ENCODE peak calls at places on chromosomes 7 and 10, in five cellular contexts. D, S, V, K and Q are unnamed samples. For H3K4me1, the result is how much of the 10 kb centered on the place peaks cover.

GRCh38 chr10:124722812-124723783 is 21.1 kb downstream of the FAM53B start:
- DNase-seq in V (no peak), K (no peak), S (no peak), D (no peak), Q (no peak)

GRCh38 chr7:159084069-159084801 is 60.4 kb downstream of the VIPR2 start:
- DNase-seq in S (no peak), K (no peak), D (no peak), V (peak), Q (no peak)

GRCh38 chr10:35011771-35012191 is 78.4 kb downstream of the CUL2 start:
- DNase-seq in S (no peak), D (no peak), V (no peak), K (no peak), Q (no peak)

GRCh38 chr10:77479586-77479985 is 158.0 kb downstream of the KCNMA1 start:
- DNase-seq in V (no peak), K (no peak), S (no peak), D (no peak), Q (no peak)

GRCh38 chr10:132478341-132479023 is 59.1 kb upstream of the INPP5A start:
- DNase-seq in D (no peak), V (no peak), K (no peak), S (no peak), Q (no peak)

GRCh38 chr10:86413046-86413728 is 46.6 kb upstream of the GRID1 start:
- DNase-seq in S (no peak), K (no peak), V (no peak), D (no peak), Q (no peak)

GRCh38 chr10:34249634-34250033 is 565.5 kb downstream of the PARD3 start:
- DNase-seq in S (peak), K (peak), V (peak), D (no peak), Q (no peak)

GRCh38 chr7:19442016-19442785 is 266.6 kb downstream of the POLR1F start:
- DNase-seq in D (no peak), S (no peak), V (peak), K (peak), Q (no peak)

GRCh38 chr10:11946652-11947051 is 96.0 kb downstream of the UPF2 start:
- DNase-seq in V (no peak), D (no peak), S (no peak), K (no peak), Q (no peak)

GRCh38 chr7:111540199-111540815 is 22.0 kb downstream of the IMMP2L start:
- DNase-seq in S (no peak), D (no peak), K (no peak), V (no peak), Q (no peak)

GRCh38 chr7:25949672-25950487 is 202.1 kb upstream of the NFE2L3 start:
- DNase-seq in D (no peak), V (peak), S (peak), K (no peak), Q (peak)

GRCh38 chr7:24141876-24142509 is 142.0 kb upstream of the NPY start:
- DNase-seq in D (no peak), K (no peak), S (no peak), V (no peak), Q (no peak)

GRCh38 chr10:62959553-62959952 is 143.4 kb upstream of the EGR2 start:
- DNase-seq in D (no peak), V (no peak), S (no peak), K (no peak), Q (no peak)

GRCh38 chr10:35912615-35913170 is 270.6 kb upstream of the FZD8 start:
- DNase-seq in S (no peak), V (no peak), D (no peak), K (no peak), Q (no peak)

GRCh38 chr10:73211106-73211811 is 35.8 kb downstream of the DNAJC9 start:
- DNase-seq in D (no peak), S (no peak), K (no peak), V (no peak), Q (no peak)

GRCh38 chr7:113519447-113519846 is 399.4 kb downstream of the PPP1R3A start:
- DNase-seq in V (no peak), D (no peak), S (no peak), K (no peak), Q (no peak)

DNA sequence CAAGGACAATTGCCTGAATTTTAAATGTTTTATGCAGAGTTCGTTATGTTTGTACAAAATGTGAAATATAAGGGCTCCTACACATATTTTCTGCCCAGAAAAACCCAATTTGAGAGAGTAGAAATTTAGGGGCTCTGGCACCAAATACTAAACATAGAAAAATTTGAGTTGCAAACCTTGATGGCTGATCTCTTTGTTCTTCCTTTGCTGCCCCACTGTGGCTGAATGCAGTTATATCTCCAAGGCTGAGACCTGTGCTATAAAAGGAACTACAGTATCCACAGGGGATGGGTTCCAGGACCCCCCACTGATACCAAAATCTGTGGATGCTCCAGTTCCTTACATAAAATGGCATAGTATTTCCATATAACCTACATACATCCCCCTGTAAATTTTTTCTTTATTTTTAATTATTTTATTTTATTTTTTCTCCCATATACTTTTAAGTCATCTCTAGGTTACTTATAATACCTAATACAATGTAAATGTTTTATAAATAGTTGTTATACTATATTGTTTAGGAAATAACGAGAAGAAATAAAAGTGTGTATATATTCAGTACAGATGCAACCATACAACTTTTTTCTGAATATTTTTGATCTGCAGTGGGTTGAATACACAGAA is 22.5 kb downstream of the CFAP43 start:
- DNase-seq in V (peak), K (peak), S (peak), D (no peak), Q (peak)
- TF ChIP-seq CTCF in V (peak), K (peak), S (peak), D (peak), Q (peak)

DNA sequence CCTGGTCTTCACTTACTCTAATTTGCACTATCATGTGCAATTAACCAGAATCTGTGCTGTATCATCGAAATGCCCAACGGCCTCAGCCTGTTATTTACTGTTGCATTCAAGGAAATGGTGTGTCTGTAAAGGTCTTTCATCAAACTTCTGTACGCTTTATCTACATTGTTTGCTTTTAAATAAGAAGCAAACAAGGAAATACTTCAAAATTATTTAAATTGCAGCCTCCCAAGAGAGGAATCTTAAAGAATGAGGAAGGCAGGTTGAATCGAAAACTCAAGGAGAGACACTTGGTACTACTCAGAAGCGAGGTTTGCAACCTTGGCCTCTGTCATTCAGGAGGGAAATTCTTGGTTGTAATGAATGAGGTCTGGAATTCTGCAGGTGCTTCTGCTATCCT is 40.7 kb downstream of the MGAM start:
- DNase-seq in D (no peak), S (no peak), V (no peak), K (peak), Q (no peak)
- H3K4me1 ChIP-seq in D (under half), S (under half), V (under half), K (under half), Q (under half)

DNA sequence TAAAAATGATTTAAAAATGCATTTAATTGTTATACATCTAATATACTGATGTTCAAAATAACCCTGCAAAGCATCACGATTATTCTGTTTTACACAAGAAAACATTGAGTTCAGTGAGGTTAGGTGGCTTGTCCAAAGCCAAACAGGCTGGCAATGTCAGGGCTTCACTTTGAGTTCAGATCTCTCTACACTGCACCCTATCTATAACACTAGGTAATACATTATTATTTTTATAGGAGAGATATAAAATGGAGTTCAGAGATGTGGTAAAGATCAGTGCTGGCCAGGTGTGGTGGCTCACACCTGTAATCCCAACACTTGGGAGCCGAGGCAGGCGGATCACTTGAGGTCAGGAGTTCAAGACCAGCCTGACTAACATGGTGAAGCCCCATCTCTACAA is 165.9 kb upstream of the MYO3A start:
- DNase-seq in V (no peak), D (no peak), K (no peak), S (no peak), Q (no peak)
- TF ChIP-seq CTCF in V (peak), D (no peak), K (no peak), S (no peak), Q (no peak)

DNA sequence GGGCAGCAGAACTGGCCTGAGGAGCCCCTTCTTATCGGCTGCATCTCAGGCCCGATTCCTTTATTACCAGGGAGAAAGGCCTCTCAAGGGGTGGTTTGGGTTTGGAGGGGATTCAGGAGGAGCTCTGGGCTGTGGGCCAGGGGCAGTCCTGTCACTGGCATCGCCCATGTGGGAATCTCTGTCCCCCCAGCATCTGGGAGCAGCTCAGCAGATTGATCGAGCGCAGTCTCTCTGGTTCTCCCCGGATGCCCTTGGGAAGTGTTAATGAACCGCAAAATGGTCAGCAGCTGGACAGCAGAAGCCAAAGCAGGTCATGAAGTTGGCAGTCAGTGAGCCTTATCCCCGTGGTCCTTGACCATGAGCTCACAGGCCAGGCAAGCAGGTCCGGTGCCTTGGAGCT is 104.4 kb upstream of the ANLN start:
- DNase-seq in D (no peak), K (no peak), V (no peak), S (no peak), Q (no peak)
- H3K4me1 ChIP-seq in D (half or more), K (half or more), V (under half), S (half or more), Q (under half)

GRCh38 chr7:2661602-2662272 is 26.3 kb upstream of the AMZ1 start:
- DNase-seq in V (peak), D (no peak), S (no peak), K (no peak), Q (no peak)
- TF ChIP-seq CTCF in V (peak), D (no peak), S (peak), K (no peak), Q (no peak)

DNA sequence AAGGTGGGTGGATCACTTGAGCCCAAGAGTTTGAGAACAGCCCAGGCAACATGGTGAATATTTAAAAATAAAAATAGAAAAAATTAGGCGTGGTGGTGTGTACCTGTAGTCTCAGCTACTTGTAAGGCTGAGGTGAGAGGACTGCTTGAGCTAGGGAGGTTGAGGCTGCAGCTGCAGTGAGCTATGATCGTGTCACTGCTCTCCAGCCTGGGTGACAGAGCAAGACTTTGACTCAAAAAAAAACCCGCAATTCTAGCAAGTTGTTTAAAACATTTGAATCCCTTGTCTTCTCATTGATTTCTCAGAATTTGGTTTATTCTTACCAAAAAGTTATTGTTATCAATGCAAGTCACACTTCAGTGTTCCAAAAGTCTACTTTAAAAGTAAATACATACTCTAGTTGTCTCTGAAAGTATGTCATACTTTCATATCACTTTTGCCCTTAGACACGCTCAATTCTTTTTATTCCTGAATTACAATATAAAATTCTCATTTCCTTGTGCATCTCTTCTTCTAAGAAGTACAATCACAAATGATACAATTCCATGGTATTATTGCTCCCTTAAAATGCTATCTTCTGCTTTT is 6.3 kb downstream of the EPC1 start:
- DNase-seq in V (no peak), D (no peak), K (no peak), S (no peak), Q (no peak)
- H3K4me1 ChIP-seq in V (under half), D (half or more), K (under half), S (half or more), Q (half or more)

DNA sequence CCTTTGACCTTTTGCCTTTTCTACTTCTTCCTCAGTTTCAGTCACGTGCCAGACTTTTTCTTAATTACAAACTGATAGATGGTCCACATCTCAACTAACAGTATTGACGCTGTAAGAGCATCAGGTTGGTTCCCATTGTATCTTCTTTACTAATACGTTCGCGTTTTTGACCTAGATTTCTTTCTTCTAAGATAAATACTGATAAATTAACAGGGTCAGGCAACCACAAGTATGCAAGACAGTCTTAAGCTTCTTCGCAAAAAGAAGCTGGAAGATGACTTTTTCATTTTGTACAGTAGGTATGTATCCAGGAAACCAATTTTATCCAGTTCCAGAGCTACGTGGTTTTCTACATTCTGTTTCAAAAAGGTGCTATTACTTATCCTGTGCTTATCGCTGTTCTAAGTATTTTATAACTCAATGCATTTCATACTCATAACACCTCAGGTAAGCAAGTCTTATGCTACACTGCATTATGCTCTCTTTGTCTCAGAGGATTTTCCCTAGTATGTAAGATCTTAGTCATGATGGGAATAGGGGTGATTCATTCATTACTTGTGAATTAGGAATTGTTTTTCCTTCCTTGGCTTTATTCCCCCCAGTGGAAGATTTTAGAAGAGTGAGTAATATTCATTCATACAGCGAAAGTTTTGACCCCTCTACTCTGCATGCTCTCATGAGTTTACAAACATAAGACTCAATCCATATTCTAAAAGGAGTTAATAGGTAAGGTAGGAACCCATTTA is 955 bp downstream of the DUS4L start:
- DNase-seq in K (peak), D (no peak), S (no peak), V (no peak), Q (no peak)
- TF ChIP-seq CTCF in K (no peak), D (no peak), S (no peak), V (no peak), Q (no peak)

GRCh38 chr7:132207782-132208181 is 368.5 kb downstream of the PLXNA4 start:
- DNase-seq in V (no peak), S (no peak), D (no peak), K (no peak), Q (no peak)
- H3K4me1 ChIP-seq in V (under half), S (under half), D (under half), K (under half), Q (under half)

GRCh38 chr7:73526892-73527821 is 5.1 kb upstream of the BAZ1B start:
- DNase-seq in D (no peak), V (no peak), K (no peak), S (no peak), Q (no peak)
- TF ChIP-seq CTCF in D (no peak), V (no peak), K (no peak), S (no peak), Q (no peak)